ENCODE peak calls at places on chromosomes 6 and 20, in nine cellular contexts. K is fibroblast of lung; P is IMR-90; O is keratinocyte; Q is astrocyte; Y is naive thymus-derived CD4-positive, alpha-beta T cell; D is adrenal gland; M is RWPE1; A is stomach. I is an unnamed sample.

GRCh38 chr6:12099623-12100022 is 87.5 kb downstream of the HIVEP1 start:
- DNase-seq in O (no peak), M (no peak), Y (no peak), A (no peak), P (peak), Q (no peak), K (no peak), D (no peak), I (no peak)

GRCh38 chr6:85118233-85118632 is 331.6 kb upstream of the NT5E start:
- DNase-seq in P (no peak), Y (no peak), D (no peak), O (no peak), Q (no peak), A (no peak), M (no peak), K (no peak), I (no peak)

GRCh38 chr20:16922834-16923233 is 174.7 kb downstream of the OTOR start:
- DNase-seq in Y (no peak), M (peak), P (peak), O (no peak), A (no peak), Q (peak), K (peak), D (no peak), I (no peak)

GRCh38 chr6:13681305-13682061 is 30.2 kb downstream of the RANBP9 start:
- DNase-seq in A (no peak), D (no peak), Q (no peak), M (no peak), O (no peak), P (no peak), K (no peak), Y (peak), I (peak)

GRCh38 chr6:166444446-166444845 is 61.7 kb upstream of the MPC1 start:
- DNase-seq in K (no peak), D (no peak), M (no peak), Y (no peak), O (no peak), Q (no peak), P (no peak), A (peak), I (no peak)

GRCh38 chr20:1405801-1406200 is 12.9 kb upstream of the FKBP1A start:
- DNase-seq in P (no peak), A (no peak), Y (no peak), D (no peak), M (no peak), K (no peak), O (no peak), Q (no peak), I (no peak)

GRCh38 chr6:96196633-96197032 is 180.9 kb downstream of the FUT9 start:
- DNase-seq in Q (no peak), Y (no peak), P (no peak), A (no peak), K (peak), D (no peak), M (no peak), O (no peak), I (no peak)

GRCh38 chr6:109087661-109088264 is 6.9 kb downstream of the SESN1 start:
- DNase-seq in D (no peak), Y (no peak), Q (no peak), A (no peak), M (no peak), O (no peak), P (no peak), K (no peak), I (no peak)

GRCh38 chr20:45842169-45842812 is 8.7 kb downstream of the SNX21 start:
- DNase-seq in Y (no peak), A (no peak), M (no peak), P (peak), Q (no peak), K (peak), O (no peak), D (no peak), I (no peak)

GRCh38 chr6:39801456-39802251 is 9.5 kb downstream of the DAAM2 start:
- DNase-seq in A (no peak), O (no peak), P (no peak), Q (peak), M (no peak), D (no peak), Y (no peak), K (peak), I (no peak)

GRCh38 chr20:57153238-57153905 is 113.1 kb downstream of the BMP7 start:
- DNase-seq in K (no peak), M (no peak), A (no peak), D (no peak), Q (no peak), P (no peak), Y (no peak), O (no peak), I (no peak)

GRCh38 chr20:12090920-12091319 is 173.2 kb downstream of the BTBD3 start:
- DNase-seq in M (no peak), Q (no peak), P (no peak), Y (no peak), K (no peak), D (no peak), O (no peak), A (no peak), I (no peak)

GRCh38 chr6:108711094-108711493 is 137.1 kb upstream of the ARMC2 start:
- DNase-seq in Q (no peak), D (no peak), P (no peak), M (no peak), A (no peak), O (no peak), K (no peak), Y (no peak), I (no peak)

GRCh38 chr6:116355796-116356195 is 15.0 kb upstream of the DSE start:
- DNase-seq in A (no peak), Q (no peak), Y (no peak), P (no peak), D (no peak), M (no peak), K (no peak), O (no peak), I (no peak)

GRCh38 chr6:35691027-35691824 is 2.5 kb upstream of the FKBP5 start:
- DNase-seq in K (peak), D (peak), P (peak), O (no peak), A (peak), Q (no peak), Y (no peak), M (no peak), I (no peak)

GRCh38 chr20:3515379-3516175 is 44.8 kb downstream of the ATRN start:
- DNase-seq in D (no peak), O (no peak), K (peak), P (peak), A (no peak), Y (no peak), M (no peak), Q (peak), I (no peak)

GRCh38 chr6:135322427-135323201 is 141.5 kb downstream of the MYB start:
- DNase-seq in M (no peak), Q (no peak), A (no peak), P (no peak), Y (no peak), O (no peak), D (no peak), K (no peak), I (peak)

GRCh38 chr6:46221221-46221793 is 50.5 kb upstream of the ENPP5 start:
- DNase-seq in M (peak), Q (no peak), O (no peak), D (no peak), P (peak), Y (peak), K (peak), A (no peak), I (peak)

GRCh38 chr6:54802775-54803631 is 43.6 kb upstream of the FAM83B start:
- DNase-seq in D (no peak), A (no peak), Q (peak), M (peak), O (no peak), P (peak), K (peak), Y (no peak), I (peak)

GRCh38 chr20:5674176-5674660 is 76.0 kb upstream of the SHLD1 start:
- DNase-seq in M (peak), A (no peak), P (peak), Q (peak), Y (no peak), O (peak), D (no peak), K (peak), I (peak)

GRCh38 chr6:142816024-142816423 is 129.0 kb downstream of the HIVEP2 start:
- DNase-seq in Q (peak), P (peak), A (no peak), M (no peak), K (peak), Y (no peak), D (no peak), O (no peak), I (no peak)

GRCh38 chr6:14371530-14371929 is 254.0 kb downstream of the CD83 start:
- DNase-seq in Q (no peak), D (no peak), P (no peak), A (no peak), M (no peak), O (no peak), Y (no peak), K (no peak), I (no peak)

GRCh38 chr20:41701596-41702350 is 83.6 kb upstream of the CHD6 start:
- DNase-seq in P (no peak), Q (no peak), A (no peak), K (no peak), O (no peak), Y (no peak), M (no peak), D (no peak), I (no peak)

GRCh38 chr6:101614774-101615173 is 221.3 kb downstream of the GRIK2 start:
- DNase-seq in K (peak), D (no peak), Y (no peak), O (peak), P (peak), A (no peak), Q (peak), M (peak), I (no peak)

GRCh38 chr6:144286503-144287393 is 1.6 kb downstream of the UTRN start:
- DNase-seq in O (peak), D (peak), M (peak), Y (peak), A (peak), Q (peak), P (peak), K (peak), I (no peak)

GRCh38 chr6:42374027-42374669 is 77.6 kb downstream of the TRERF1 start:
- DNase-seq in O (no peak), A (no peak), Q (no peak), P (no peak), Y (no peak), K (no peak), D (peak), M (no peak), I (no peak)

GRCh38 chr6:128494440-128494839 is 26.0 kb downstream of the PTPRK start:
- DNase-seq in A (no peak), O (no peak), Q (no peak), Y (no peak), M (no peak), P (no peak), D (no peak), K (no peak), I (no peak)

GRCh38 chr6:43916924-43917877 is 147.2 kb downstream of the VEGFA start:
- DNase-seq in Q (no peak), A (peak), M (no peak), D (peak), K (no peak), P (peak), O (no peak), Y (no peak), I (no peak)

GRCh38 chr6:30844118-30844535 is 40.2 kb upstream of the DDR1 start:
- DNase-seq in Q (peak), P (peak), O (no peak), A (no peak), K (peak), Y (no peak), M (no peak), D (no peak), I (no peak)

GRCh38 chr6:107114872-107115694 is at the start of gene BEND3:
- DNase-seq in O (no peak), Q (no peak), M (peak), Y (peak), D (peak), K (no peak), A (peak), P (no peak), I (peak)

GRCh38 chr20:18541741-18542140 is 25.5 kb upstream of the SMIM26 start:
- DNase-seq in Q (no peak), P (no peak), A (no peak), Y (no peak), O (no peak), M (peak), K (peak), D (no peak), I (no peak)

GRCh38 chr20:57787151-57787968 is 77.5 kb upstream of the PMEPA1 start:
- DNase-seq in A (no peak), Y (no peak), M (no peak), D (no peak), P (no peak), Q (no peak), O (no peak), K (no peak), I (no peak)

GRCh38 chr6:133568970-133569889 is 319.7 kb upstream of the TCF21 start:
- DNase-seq in P (peak), Y (no peak), M (peak), A (no peak), D (no peak), O (peak), K (peak), Q (peak), I (peak)

GRCh38 chr20:61730631-61731362 is 334.9 kb downstream of the TAF4 start:
- DNase-seq in Y (no peak), K (no peak), Q (no peak), A (no peak), P (no peak), O (no peak), D (no peak), M (no peak), I (no peak)

DNA sequence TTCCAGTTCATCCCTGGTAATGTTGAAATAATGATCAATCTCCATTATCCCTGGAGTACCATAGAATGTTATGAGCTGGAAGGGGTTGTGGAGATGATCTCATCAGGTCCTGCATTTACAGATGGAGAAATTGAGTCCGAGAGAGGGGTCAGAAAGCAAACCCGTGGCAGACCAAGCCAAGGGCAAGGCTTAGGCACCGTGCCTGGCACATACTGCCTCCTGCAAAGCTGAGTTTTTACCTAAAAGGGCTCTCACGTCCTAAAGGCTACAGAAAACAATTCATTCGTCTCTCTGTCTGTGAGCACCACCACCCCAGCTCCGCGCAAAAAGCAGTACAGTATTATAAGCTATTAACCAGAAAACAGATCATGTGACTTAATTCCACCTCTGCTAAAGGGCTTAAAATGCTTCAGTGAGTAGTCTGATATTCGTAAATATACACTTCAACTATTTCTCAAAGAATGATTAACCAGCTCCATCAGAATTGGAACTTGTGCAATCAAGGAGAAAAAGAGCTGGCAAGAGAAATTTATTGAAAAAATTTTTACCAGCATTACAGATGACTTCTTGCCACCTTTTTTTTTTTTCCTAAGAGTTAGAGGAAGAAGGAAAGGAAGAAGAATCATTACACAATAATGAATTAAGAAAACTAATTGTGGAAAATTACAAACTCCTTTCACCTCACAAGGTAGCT is 3.4 kb upstream of the PARD6B start:
- DNase-seq in D (peak), K (no peak), A (no peak), Y (no peak), P (no peak), M (no peak), Q (no peak), O (no peak), I (no peak)
- H3K27ac ChIP-seq in D (no peak), K (no peak), A (peak), Y (no peak), P (no peak), M (no peak), Q (no peak), O (peak), I (no peak)

DNA sequence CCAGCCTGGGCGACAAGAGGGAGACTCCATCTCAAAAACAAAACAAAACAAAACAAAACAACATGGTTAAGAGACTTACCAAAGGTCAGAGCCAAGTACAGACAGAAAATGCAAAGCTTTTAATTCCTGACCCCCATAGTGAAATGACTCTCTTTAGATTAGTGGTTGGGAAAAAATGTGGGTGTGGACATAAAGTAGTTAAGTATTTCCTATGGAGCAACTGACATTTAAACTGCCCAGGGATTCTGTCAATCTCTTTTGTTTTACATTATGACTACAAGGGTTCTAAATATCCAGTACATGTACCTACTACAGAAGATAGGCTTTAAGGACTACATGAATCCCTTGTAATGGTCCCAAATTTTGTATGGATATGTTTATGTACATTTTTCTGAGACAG is 75.1 kb downstream of the IRAK1BP1 start:
- DNase-seq in M (peak), Q (peak), O (no peak), K (peak), D (no peak), P (peak), Y (no peak), A (no peak), I (no peak)
- H3K27ac ChIP-seq in M (no peak), Q (no peak), O (no peak), K (no peak), D (no peak), P (no peak), Y (no peak), A (no peak), I (no peak)

GRCh38 chr6:52360601-52361346 is 1.2 kb upstream of the PAQR8 start:
- DNase-seq in Q (no peak), P (no peak), K (no peak), Y (no peak), O (no peak), A (no peak), D (no peak), M (peak), I (no peak)
- H3K27ac ChIP-seq in Q (no peak), P (no peak), K (no peak), Y (peak), O (no peak), A (no peak), D (peak), M (no peak), I (no peak)

GRCh38 chr20:19909696-19910095 is 107.5 kb upstream of the NAA20 start:
- DNase-seq in Q (no peak), M (no peak), K (no peak), D (peak), P (no peak), A (peak), Y (no peak), O (no peak), I (no peak)

GRCh38 chr20:19903168-19903676 is 113.9 kb upstream of the NAA20 start:
- DNase-seq in Q (no peak), A (peak), D (peak), K (peak), O (no peak), P (peak), M (no peak), Y (no peak), I (peak)

GRCh38 chr20:19911810-19912382 is 105.3 kb upstream of the NAA20 start:
- DNase-seq in D (no peak), M (no peak), A (no peak), Y (no peak), K (no peak), P (no peak), O (no peak), Q (no peak), I (no peak)

GRCh38 chr20:19908586-19908985 is 108.6 kb upstream of the NAA20 start:
- DNase-seq in A (no peak), M (no peak), P (no peak), O (no peak), Q (no peak), K (no peak), D (no peak), Y (no peak), I (no peak)

GRCh38 chr20:19907326-19908056 is 109.7 kb upstream of the NAA20 start:
- DNase-seq in A (no peak), M (no peak), P (no peak), Q (no peak), O (no peak), D (peak), K (no peak), Y (no peak), I (no peak)
- H3K27ac ChIP-seq in A (no peak), M (peak), P (no peak), Q (no peak), O (no peak), D (no peak), K (no peak), Y (no peak), I (no peak)